ENCODE peak calls at places on chromosomes 3 and 15, in nine cellular contexts. I is Peyer's patch; H is mucosa of gallbladder; A is stimulated activated CD8-positive, alpha-beta memory T cell treated with anti-CD3 and anti-CD28 coated beads, Interleukin-12 subunit alpha, Interleukin-12 subunit beta, amount 100 ng/mL, for 4 hours; F is body of pancreas; G is left ventricle myocardium inferior; S is myocyte; N is A549; Q is left colon. M is an unnamed sample.

GRCh38 chr15:96428742-96429141 is 98.2 kb downstream of the NR2F2 start:
- DNase-seq in G (no peak), H (peak), N (no peak), I (no peak), A (no peak), F (no peak), Q (no peak), S (peak), M (peak)

GRCh38 chr3:72157782-72158638 is 373.1 kb upstream of the PROK2 start:
- DNase-seq in I (no peak), N (no peak), F (no peak), Q (no peak), H (no peak), G (no peak), S (no peak), A (no peak), M (no peak)

GRCh38 chr3:125191256-125191655 is 21.3 kb downstream of the SLC12A8 start:
- DNase-seq in G (no peak), S (no peak), H (no peak), I (no peak), N (no peak), A (no peak), F (no peak), Q (no peak), M (no peak)

GRCh38 chr3:72960812-72961518 is 35.6 kb upstream of the PPP4R2 start:
- DNase-seq in Q (no peak), A (no peak), H (peak), N (no peak), G (peak), I (peak), F (peak), S (peak), M (no peak)

GRCh38 chr3:179421500-179421899 is 29.8 kb downstream of the GNB4 start:
- DNase-seq in S (peak), N (no peak), H (peak), Q (no peak), G (no peak), I (no peak), A (no peak), F (no peak), M (peak)

GRCh38 chr15:73685561-73685960 is 1.4 kb downstream of the CD276 start:
- DNase-seq in Q (no peak), N (no peak), A (no peak), I (peak), F (no peak), S (no peak), H (no peak), G (no peak), M (no peak)

GRCh38 chr15:42494998-42495360 is 455 bp upstream of the SNAP23 start:
- DNase-seq in I (peak), H (peak), F (peak), G (no peak), N (peak), S (peak), Q (peak), A (peak), M (peak)

GRCh38 chr15:36484038-36484778 is 95.2 kb upstream of the CDIN1 start:
- DNase-seq in Q (no peak), H (no peak), F (no peak), I (no peak), A (no peak), N (no peak), S (no peak), G (no peak), M (no peak)

GRCh38 chr3:60086811-60087210 is 1037.0 kb upstream of the CFAP20DC start:
- DNase-seq in F (no peak), A (no peak), I (no peak), H (no peak), S (no peak), N (no peak), Q (no peak), G (no peak), M (peak)

GRCh38 chr3:82715091-82715856 is 953.8 kb upstream of the GBE1 start:
- DNase-seq in N (no peak), F (no peak), I (no peak), A (no peak), Q (no peak), S (no peak), G (no peak), H (no peak), M (no peak)

GRCh38 chr15:29337156-29337959 is 67.7 kb upstream of the NSMCE3 start:
- DNase-seq in Q (no peak), S (peak), G (no peak), N (no peak), I (no peak), F (peak), A (no peak), H (no peak), M (no peak)

GRCh38 chr3:69212411-69213160 is 90.2 kb upstream of the LMOD3 start:
- DNase-seq in F (no peak), N (peak), S (no peak), H (no peak), A (no peak), I (no peak), Q (no peak), G (no peak), M (peak)

GRCh38 chr3:77420316-77420715 is 380.4 kb downstream of the ROBO2 start:
- DNase-seq in N (no peak), I (no peak), F (no peak), Q (no peak), A (no peak), S (no peak), H (no peak), G (no peak), M (no peak)

GRCh38 chr3:10548997-10549396 is 43.6 kb upstream of the ATP2B2 start:
- DNase-seq in N (no peak), I (no peak), F (no peak), A (no peak), Q (no peak), S (no peak), G (no peak), H (no peak), M (no peak)

GRCh38 chr3:192514081-192514753 is 213.1 kb downstream of the FGF12 start:
- DNase-seq in H (no peak), Q (no peak), S (peak), F (peak), G (no peak), A (no peak), N (peak), I (no peak), M (peak)

GRCh38 chr3:10746001-10746400 is 70.0 kb upstream of the SLC6A11 start:
- DNase-seq in F (no peak), A (no peak), G (no peak), H (no peak), N (no peak), S (no peak), Q (no peak), I (no peak), M (no peak)

GRCh38 chr15:100043069-100043641 is 298.6 kb downstream of the ADAMTS17 start:
- DNase-seq in I (no peak), Q (no peak), H (no peak), F (peak), N (no peak), G (no peak), A (no peak), S (peak), M (peak)

GRCh38 chr15:78933187-78934062 is 11.4 kb downstream of the CTSH start:
- DNase-seq in G (no peak), S (no peak), Q (no peak), A (no peak), N (no peak), I (no peak), F (no peak), H (no peak), M (no peak)

GRCh38 chr15:42716626-42717025 is 20.3 kb downstream of the CDAN1 start:
- DNase-seq in G (no peak), N (no peak), H (no peak), F (peak), A (no peak), Q (no peak), I (no peak), S (peak), M (no peak)

GRCh38 chr3:149512073-149512782 is 37.7 kb downstream of the TM4SF4 start:
- DNase-seq in A (no peak), S (peak), N (peak), H (peak), F (peak), Q (peak), I (peak), G (peak), M (peak)

GRCh38 chr3:18389108-18389733 is 35.9 kb downstream of the SATB1 start:
- DNase-seq in N (no peak), H (no peak), Q (no peak), A (no peak), F (no peak), I (no peak), S (peak), G (no peak), M (peak)

GRCh38 chr3:4471907-4472306 is 4.8 kb upstream of the SUMF1 start:
- DNase-seq in S (no peak), H (no peak), I (no peak), A (no peak), G (no peak), F (peak), N (no peak), Q (no peak), M (no peak)

GRCh38 chr3:138726966-138727365 is 107.8 kb downstream of the PIK3CB start:
- DNase-seq in S (no peak), A (no peak), I (no peak), G (no peak), Q (no peak), N (no peak), F (no peak), H (no peak), M (no peak)

GRCh38 chr3:36362216-36362615 is 18.1 kb upstream of the STAC start:
- DNase-seq in N (no peak), G (no peak), H (no peak), S (peak), F (no peak), I (no peak), Q (no peak), A (no peak), M (peak)

GRCh38 chr3:32392530-32393302 is 1.1 kb downstream of the CMTM7 start:
- DNase-seq in F (peak), H (peak), I (peak), N (peak), G (peak), A (no peak), S (peak), Q (peak), M (peak)

GRCh38 chr3:13051066-13051465 is 22.2 kb downstream of the IQSEC1 start:
- DNase-seq in A (no peak), H (no peak), I (no peak), F (no peak), N (no peak), S (no peak), G (no peak), Q (no peak), M (no peak)

GRCh38 chr3:35793668-35794067 is 154.3 kb downstream of the ARPP21 start:
- DNase-seq in S (no peak), G (no peak), F (no peak), I (no peak), Q (no peak), H (no peak), N (no peak), A (no peak), M (no peak)

GRCh38 chr3:194685723-194686413 is at the start of gene FAM43A:
- DNase-seq in Q (peak), F (peak), I (peak), G (peak), A (peak), H (peak), S (peak), N (peak), M (peak)

GRCh38 chr15:89379818-89380217 is 45.2 kb upstream of the POLG start:
- DNase-seq in A (no peak), S (no peak), G (no peak), N (no peak), F (no peak), H (no peak), I (no peak), Q (no peak), M (no peak)

GRCh38 chr15:64125978-64126377 is 25.6 kb upstream of the SNX22 start:
- DNase-seq in I (no peak), A (no peak), N (no peak), G (no peak), S (no peak), H (no peak), F (no peak), Q (no peak), M (no peak)

GRCh38 chr3:87298111-87298718 is 21.8 kb upstream of the POU1F1 start:
- DNase-seq in F (no peak), N (peak), A (no peak), G (no peak), I (no peak), H (no peak), Q (no peak), S (peak), M (peak)

GRCh38 chr3:165854696-165855095 is 17.5 kb upstream of the BCHE start:
- DNase-seq in I (no peak), N (no peak), F (no peak), H (no peak), S (peak), A (no peak), Q (no peak), G (no peak), M (peak)

GRCh38 chr15:69602095-69602494 is 149.5 kb downstream of the RPLP1 start:
- DNase-seq in F (peak), N (no peak), H (no peak), G (no peak), A (no peak), I (peak), S (no peak), Q (no peak), M (no peak)